ENCODE peak calls at places on chromosomes 11 and 22, in six cellular contexts. One of them, this sample, is unnamed.

GRCh38 chr11:64778223-64778472 is 194 bp downstream of the SF1 start:
- DNase-seq in AG04450: no peak
- DNase-seq in T47D: no peak
- DNase-seq in NCI-H526: no peak
- DNase-seq in stimulated activated CD4-positive, alpha-beta T cell treated with anti-CD3 and anti-CD28 coated beads, Interleukin-12 subunit alpha, Interleukin-12 subunit beta, amount 100 ng/mL, for 4 hours: no peak
- DNase-seq in RCC 7860: no peak
- DNase-seq in this sample: no peak

GRCh38 chr11:32304521-32304920 is 130.8 kb downstream of the WT1 start:
- DNase-seq in AG04450: no peak
- DNase-seq in T47D: no peak
- DNase-seq in NCI-H526: no peak
- DNase-seq in stimulated activated CD4-positive, alpha-beta T cell treated with anti-CD3 and anti-CD28 coated beads, Interleukin-12 subunit alpha, Interleukin-12 subunit beta, amount 100 ng/mL, for 4 hours: no peak
- DNase-seq in RCC 7860: no peak
- DNase-seq in this sample: no peak

GRCh38 chr11:83813296-83813695 is 527.1 kb upstream of the CCDC90B start:
- DNase-seq in AG04450: no peak
- DNase-seq in T47D: no peak
- DNase-seq in NCI-H526: no peak
- DNase-seq in stimulated activated CD4-positive, alpha-beta T cell treated with anti-CD3 and anti-CD28 coated beads, Interleukin-12 subunit alpha, Interleukin-12 subunit beta, amount 100 ng/mL, for 4 hours: no peak
- DNase-seq in RCC 7860: no peak
- DNase-seq in this sample: no peak

GRCh38 chr22:40620464-40621046 is 16.0 kb downstream of the MRTFA start:
- DNase-seq in AG04450: no peak
- DNase-seq in T47D: no peak
- DNase-seq in NCI-H526: no peak
- DNase-seq in stimulated activated CD4-positive, alpha-beta T cell treated with anti-CD3 and anti-CD28 coated beads, Interleukin-12 subunit alpha, Interleukin-12 subunit beta, amount 100 ng/mL, for 4 hours: no peak
- DNase-seq in RCC 7860: peak
- DNase-seq in this sample: peak

GRCh38 chr22:36756031-36756430 is 19.9 kb downstream of the IFT27 start:
- DNase-seq in AG04450: no peak
- DNase-seq in T47D: no peak
- DNase-seq in NCI-H526: no peak
- DNase-seq in stimulated activated CD4-positive, alpha-beta T cell treated with anti-CD3 and anti-CD28 coated beads, Interleukin-12 subunit alpha, Interleukin-12 subunit beta, amount 100 ng/mL, for 4 hours: no peak
- DNase-seq in RCC 7860: no peak
- DNase-seq in this sample: no peak

GRCh38 chr11:44960200-44960845 is 9.6 kb upstream of the TP53I11 start:
- DNase-seq in AG04450: no peak
- DNase-seq in T47D: no peak
- DNase-seq in NCI-H526: no peak
- DNase-seq in stimulated activated CD4-positive, alpha-beta T cell treated with anti-CD3 and anti-CD28 coated beads, Interleukin-12 subunit alpha, Interleukin-12 subunit beta, amount 100 ng/mL, for 4 hours: no peak
- DNase-seq in RCC 7860: no peak
- DNase-seq in this sample: peak

GRCh38 chr22:35218079-35218478 is 39.2 kb upstream of the HMGXB4 start:
- DNase-seq in AG04450: no peak
- DNase-seq in T47D: no peak
- DNase-seq in NCI-H526: no peak
- DNase-seq in stimulated activated CD4-positive, alpha-beta T cell treated with anti-CD3 and anti-CD28 coated beads, Interleukin-12 subunit alpha, Interleukin-12 subunit beta, amount 100 ng/mL, for 4 hours: no peak
- DNase-seq in RCC 7860: peak
- DNase-seq in this sample: no peak

GRCh38 chr11:128394436-128395089 is 192.8 kb downstream of the ETS1 start:
- DNase-seq in AG04450: no peak
- DNase-seq in T47D: no peak
- DNase-seq in NCI-H526: no peak
- DNase-seq in stimulated activated CD4-positive, alpha-beta T cell treated with anti-CD3 and anti-CD28 coated beads, Interleukin-12 subunit alpha, Interleukin-12 subunit beta, amount 100 ng/mL, for 4 hours: no peak
- DNase-seq in RCC 7860: no peak
- DNase-seq in this sample: no peak

GRCh38 chr22:29139965-29140782 is 65.5 kb upstream of the EMID1 start:
- DNase-seq in AG04450: no peak
- DNase-seq in T47D: no peak
- DNase-seq in NCI-H526: no peak
- DNase-seq in stimulated activated CD4-positive, alpha-beta T cell treated with anti-CD3 and anti-CD28 coated beads, Interleukin-12 subunit alpha, Interleukin-12 subunit beta, amount 100 ng/mL, for 4 hours: no peak
- DNase-seq in RCC 7860: no peak
- DNase-seq in this sample: no peak